ENCODE peak calls at places on chromosomes 6 and 20, in ten cellular contexts. F, N, K, B, R, L, V, A, G and O are unnamed samples.

GRCh38 chr6:53837875-53838806 is 43.3 kb downstream of the LRRC1 start:
- DNase-seq in A (peak; percentile 24), B (no peak), F (no peak), N (no peak), K (peak; percentile 51), V (no peak), R (no peak), L (no peak), G (no peak), O (no peak)

GRCh38 chr6:44593539-44593944 is 206.0 kb downstream of the CDC5L start:
- DNase-seq in L (no peak), A (peak; percentile 78), N (peak; percentile 92), V (peak; percentile 63), G (no peak), B (no peak), K (peak; percentile 27), F (peak; percentile 32), R (peak; percentile 74), O (no peak)

GRCh38 chr6:53866231-53866630 is 71.4 kb downstream of the LRRC1 start:
- DNase-seq in N (no peak), R (no peak), G (no peak), B (no peak), L (no peak), K (peak; percentile 42), A (no peak), F (no peak), V (no peak), O (no peak)

GRCh38 chr20:4896971-4897497 is 104.3 kb downstream of the SLC23A2 start:
- DNase-seq in L (no peak), K (no peak), F (no peak), N (peak; percentile 91), B (no peak), V (no peak), A (no peak), R (no peak), G (no peak), O (no peak)

GRCh38 chr6:127784468-127784867 is 116.4 kb downstream of the THEMIS start:
- DNase-seq in B (no peak), A (no peak), V (no peak), K (no peak), G (no peak), L (no peak), F (no peak), N (no peak), R (no peak), O (no peak)

GRCh38 chr6:56040271-56040670 is 164.9 kb upstream of the BMP5 start:
- DNase-seq in V (no peak), R (peak; percentile 73), N (no peak), A (peak; percentile 71), G (no peak), F (no peak), K (no peak), L (peak; percentile 29), B (no peak), O (no peak)

GRCh38 chr6:158459726-158460125 is 100.2 kb upstream of the TMEM181 start:
- DNase-seq in A (no peak), B (no peak), L (no peak), N (no peak), F (no peak), R (no peak), V (no peak), G (no peak), K (no peak), O (no peak)

GRCh38 chr6:83257791-83258190 is 64.6 kb downstream of the RWDD2A start:
- DNase-seq in R (no peak), K (no peak), A (no peak), N (no peak), L (no peak), G (no peak), V (no peak), B (no peak), F (no peak), O (no peak)

GRCh38 chr6:91132461-91132860 is 545.6 kb upstream of the MAP3K7 start:
- DNase-seq in G (no peak), K (no peak), N (no peak), R (no peak), V (no peak), L (no peak), A (peak; percentile 4), B (no peak), F (no peak), O (no peak)

GRCh38 chr6:144568241-144568640 is 283.1 kb downstream of the UTRN start:
- DNase-seq in G (no peak), N (no peak), F (no peak), K (no peak), R (no peak), L (no peak), A (peak; percentile 52), B (no peak), V (no peak), O (no peak)

GRCh38 chr6:14950970-14951276 is 294.9 kb upstream of the JARID2 start:
- DNase-seq in N (no peak), L (no peak), V (no peak), A (no peak), B (no peak), F (no peak), K (no peak), G (no peak), R (no peak), O (no peak)

GRCh38 chr20:39295301-39295700 is 333.2 kb downstream of the DHX35 start:
- DNase-seq in A (no peak), G (no peak), N (no peak), R (no peak), L (no peak), K (no peak), V (no peak), F (no peak), B (no peak), O (no peak)

GRCh38 chr6:17863971-17864754 is 123.3 kb downstream of the KIF13A start:
- DNase-seq in R (peak; percentile 93), L (peak; percentile 73), B (no peak), K (no peak), G (no peak), N (no peak), A (peak; percentile 33), V (no peak), F (no peak), O (no peak)

GRCh38 chr20:57513199-57513598 is 11.7 kb downstream of the CTCFL start:
- DNase-seq in K (no peak), R (peak; percentile 53), N (no peak), V (no peak), G (no peak), L (no peak), F (no peak), A (peak; percentile 16), B (no peak), O (no peak)

GRCh38 chr6:134534708-134535149 is 216.8 kb upstream of the SGK1 start:
- DNase-seq in K (no peak), R (peak; percentile 74), B (no peak), G (no peak), N (no peak), V (peak; percentile 14), A (peak; percentile 69), L (no peak), F (no peak), O (no peak)

GRCh38 chr20:43459022-43459942 is 1.6 kb downstream of the SRSF6 start:
- DNase-seq in L (no peak), K (no peak), V (no peak), F (no peak), G (no peak), R (peak; percentile 38), N (no peak), B (no peak), A (peak; percentile 32), O (no peak)

GRCh38 chr20:36217226-36217625 is 19.1 kb upstream of the AAR2 start:
- DNase-seq in R (no peak), L (no peak), N (peak; percentile 93), F (no peak), V (no peak), A (no peak), G (no peak), K (no peak), B (no peak), O (no peak)

GRCh38 chr6:10030942-10031537 is 383.8 kb downstream of the TFAP2A start:
- DNase-seq in L (no peak), N (no peak), V (no peak), B (no peak), F (no peak), A (no peak), R (no peak), G (no peak), K (peak; percentile 0), O (no peak)

GRCh38 chr20:36856691-36857635 is 19.0 kb upstream of the TLDC2 start:
- DNase-seq in B (no peak), N (peak; percentile 33), G (no peak), R (peak; percentile 58), A (peak; percentile 82), V (peak; percentile 26), K (no peak), L (no peak), F (no peak), O (no peak)

GRCh38 chr6:82525775-82526515 is 162.3 kb downstream of the TPBG start:
- DNase-seq in N (no peak), G (no peak), K (peak; percentile 89), L (no peak), F (no peak), R (no peak), B (no peak), A (no peak), V (no peak), O (no peak)

GRCh38 chr6:149236584-149236983 is 80.9 kb upstream of the TAB2 start:
- DNase-seq in F (no peak), K (no peak), A (peak; percentile 85), B (no peak), V (no peak), L (no peak), R (no peak), G (no peak), N (no peak), O (no peak)

GRCh38 chr6:25942561-25943147 is 12.2 kb upstream of the SLC17A2 start:
- DNase-seq in V (no peak), N (no peak), L (no peak), K (peak; percentile 35), F (no peak), R (peak; percentile 54), A (peak; percentile 74), G (no peak), B (no peak), O (no peak)

GRCh38 chr6:25404693-25405169 is 125.6 kb downstream of the CARMIL1 start:
- DNase-seq in A (no peak), L (no peak), B (no peak), G (no peak), K (no peak), V (peak; percentile 28), N (no peak), R (peak; percentile 10), F (no peak), O (no peak)

GRCh38 chr6:32169211-32169610 is 4.8 kb downstream of the EGFL8 start:
- DNase-seq in K (no peak), A (no peak), V (no peak), N (no peak), F (no peak), R (peak; percentile 12), B (no peak), G (no peak), L (no peak), O (no peak)

GRCh38 chr6:7236312-7237209 is 76.4 kb downstream of the SSR1 start:
- DNase-seq in L (no peak), A (no peak), R (no peak), N (peak; percentile 41), G (no peak), V (no peak), F (no peak), K (no peak), B (no peak), O (no peak)

GRCh38 chr20:1807394-1807793 is 87.8 kb upstream of the SIRPA start:
- DNase-seq in R (no peak), K (no peak), V (no peak), G (no peak), N (peak; percentile 43), A (no peak), L (no peak), F (no peak), B (no peak), O (peak; percentile 7)

GRCh38 chr20:32634041-32634805 is 39.5 kb downstream of the C20orf203 start:
- DNase-seq in N (peak; percentile 46), K (peak; percentile 11), F (no peak), V (no peak), A (no peak), G (no peak), R (peak; percentile 22), L (no peak), B (no peak), O (no peak)